ENCODE peak calls at places on chromosomes 16 and 17, in ten cellular contexts. One of them, this sample, is unnamed.

GRCh38 chr17:5297245-5297644 is 15.2 kb downstream of the RABEP1 start:
- DNase-seq in cardiac muscle cell: no peak
- DNase-seq in Peyer's patch: no peak
- DNase-seq in stomach: no peak
- DNase-seq in A549: no peak
- DNase-seq in HCT116: peak
- DNase-seq in PC-9: no peak
- DNase-seq in dorsolateral prefrontal cortex: no peak
- DNase-seq in ovary: no peak
- DNase-seq in K562: no peak
- DNase-seq in this sample: no peak

GRCh38 chr17:29444589-29444988 is 54.4 kb downstream of the TAOK1 start:
- DNase-seq in A549: no peak
- DNase-seq in Peyer's patch: no peak
- DNase-seq in dorsolateral prefrontal cortex: no peak
- DNase-seq in PC-9: no peak
- DNase-seq in cardiac muscle cell: no peak
- DNase-seq in stomach: no peak
- DNase-seq in K562: no peak
- DNase-seq in ovary: no peak
- DNase-seq in HCT116: no peak
- DNase-seq in this sample: no peak

GRCh38 chr17:6474906-6475305 is 30.7 kb downstream of the PIMREG start:
- DNase-seq in Peyer's patch: no peak
- DNase-seq in HCT116: no peak
- DNase-seq in stomach: no peak
- DNase-seq in cardiac muscle cell: no peak
- DNase-seq in A549: no peak
- DNase-seq in dorsolateral prefrontal cortex: peak
- DNase-seq in PC-9: no peak
- DNase-seq in K562: no peak
- DNase-seq in ovary: no peak
- DNase-seq in this sample: no peak

GRCh38 chr17:56970974-56971373 is 7.0 kb upstream of the SCPEP1 start:
- DNase-seq in K562: no peak
- DNase-seq in stomach: no peak
- DNase-seq in A549: no peak
- DNase-seq in cardiac muscle cell: no peak
- DNase-seq in Peyer's patch: no peak
- DNase-seq in ovary: no peak
- DNase-seq in PC-9: no peak
- DNase-seq in dorsolateral prefrontal cortex: no peak
- DNase-seq in HCT116: no peak
- DNase-seq in this sample: no peak

GRCh38 chr16:1044515-1045362 is 27.8 kb upstream of the SSTR5 start:
- DNase-seq in ovary: no peak
- DNase-seq in HCT116: no peak
- DNase-seq in K562: peak
- DNase-seq in cardiac muscle cell: no peak
- DNase-seq in dorsolateral prefrontal cortex: no peak
- DNase-seq in A549: peak
- DNase-seq in PC-9: peak
- DNase-seq in stomach: no peak
- DNase-seq in Peyer's patch: no peak
- DNase-seq in this sample: no peak

GRCh38 chr17:39580082-39580468 is 27.6 kb downstream of the NEUROD2 start:
- DNase-seq in dorsolateral prefrontal cortex: no peak
- DNase-seq in PC-9: no peak
- DNase-seq in ovary: no peak
- DNase-seq in Peyer's patch: no peak
- DNase-seq in A549: no peak
- DNase-seq in cardiac muscle cell: no peak
- DNase-seq in stomach: no peak
- DNase-seq in HCT116: no peak
- DNase-seq in K562: no peak
- DNase-seq in this sample: no peak

GRCh38 chr17:57284583-57284982 is 28.3 kb downstream of the MSI2 start:
- DNase-seq in dorsolateral prefrontal cortex: no peak
- DNase-seq in Peyer's patch: no peak
- DNase-seq in ovary: peak
- DNase-seq in cardiac muscle cell: no peak
- DNase-seq in PC-9: no peak
- DNase-seq in stomach: no peak
- DNase-seq in K562: peak
- DNase-seq in HCT116: no peak
- DNase-seq in A549: no peak
- DNase-seq in this sample: no peak

GRCh38 chr17:58156839-58157803 is 8.9 kb downstream of the OR4D1 start:
- DNase-seq in K562: peak
- DNase-seq in Peyer's patch: no peak
- DNase-seq in HCT116: no peak
- DNase-seq in ovary: no peak
- DNase-seq in PC-9: no peak
- DNase-seq in cardiac muscle cell: peak
- DNase-seq in dorsolateral prefrontal cortex: peak
- DNase-seq in stomach: no peak
- DNase-seq in A549: peak
- DNase-seq in this sample: peak

GRCh38 chr16:80027007-80027965 is 426.7 kb upstream of the MAF start:
- DNase-seq in ovary: peak
- DNase-seq in Peyer's patch: peak
- DNase-seq in PC-9: peak
- DNase-seq in dorsolateral prefrontal cortex: peak
- DNase-seq in stomach: peak
- DNase-seq in HCT116: no peak
- DNase-seq in K562: peak
- DNase-seq in cardiac muscle cell: no peak
- DNase-seq in A549: peak
- DNase-seq in this sample: peak

GRCh38 chr16:23160574-23160973 is 11.3 kb upstream of the USP31 start:
- DNase-seq in HCT116: no peak
- DNase-seq in dorsolateral prefrontal cortex: no peak
- DNase-seq in K562: no peak
- DNase-seq in Peyer's patch: no peak
- DNase-seq in cardiac muscle cell: no peak
- DNase-seq in A549: no peak
- DNase-seq in PC-9: no peak
- DNase-seq in stomach: no peak
- DNase-seq in ovary: no peak
- DNase-seq in this sample: no peak

GRCh38 chr16:88539652-88540345 is 30.4 kb upstream of the ZC3H18 start:
- DNase-seq in stomach: no peak
- DNase-seq in ovary: no peak
- DNase-seq in dorsolateral prefrontal cortex: no peak
- DNase-seq in cardiac muscle cell: no peak
- DNase-seq in HCT116: no peak
- DNase-seq in PC-9: no peak
- DNase-seq in K562: peak
- DNase-seq in Peyer's patch: no peak
- DNase-seq in A549: no peak
- DNase-seq in this sample: no peak
- TF ChIP-seq CTCF in stomach: no peak
- TF ChIP-seq CTCF in ovary: no peak
- TF ChIP-seq CTCF in dorsolateral prefrontal cortex: no peak
- TF ChIP-seq CTCF in cardiac muscle cell: no peak
- TF ChIP-seq CTCF in HCT116: no peak
- TF ChIP-seq CTCF in PC-9: no peak
- TF ChIP-seq CTCF in K562: peak
- TF ChIP-seq CTCF in Peyer's patch: no peak
- TF ChIP-seq CTCF in A549: no peak
- TF ChIP-seq CTCF in this sample: no peak

GRCh38 chr17:81821603-81822311 is 11.3 kb downstream of the MCRIP1 start:
- DNase-seq in HCT116: peak
- DNase-seq in Peyer's patch: peak
- DNase-seq in A549: peak
- DNase-seq in stomach: peak
- DNase-seq in ovary: peak
- DNase-seq in dorsolateral prefrontal cortex: peak
- DNase-seq in K562: peak
- DNase-seq in PC-9: peak
- DNase-seq in cardiac muscle cell: peak
- DNase-seq in this sample: peak
- H3K27ac ChIP-seq in HCT116: peak
- H3K27ac ChIP-seq in Peyer's patch: peak
- H3K27ac ChIP-seq in A549: peak
- H3K27ac ChIP-seq in stomach: peak
- H3K27ac ChIP-seq in ovary: peak
- H3K27ac ChIP-seq in dorsolateral prefrontal cortex: no peak
- H3K27ac ChIP-seq in K562: peak
- H3K27ac ChIP-seq in PC-9: no peak
- H3K27ac ChIP-seq in cardiac muscle cell: peak
- H3K27ac ChIP-seq in this sample: peak

GRCh38 chr16:50604610-50605009 is 56.4 kb downstream of the NKD1 start:
- DNase-seq in cardiac muscle cell: no peak
- DNase-seq in K562: no peak
- DNase-seq in A549: no peak
- DNase-seq in Peyer's patch: no peak
- DNase-seq in stomach: no peak
- DNase-seq in HCT116: no peak
- DNase-seq in dorsolateral prefrontal cortex: no peak
- DNase-seq in PC-9: no peak
- DNase-seq in ovary: no peak
- DNase-seq in this sample: no peak
- TF ChIP-seq CTCF in cardiac muscle cell: no peak
- TF ChIP-seq CTCF in K562: no peak
- TF ChIP-seq CTCF in A549: no peak
- TF ChIP-seq CTCF in Peyer's patch: no peak
- TF ChIP-seq CTCF in stomach: no peak
- TF ChIP-seq CTCF in HCT116: no peak
- TF ChIP-seq CTCF in dorsolateral prefrontal cortex: no peak
- TF ChIP-seq CTCF in PC-9: no peak
- TF ChIP-seq CTCF in ovary: no peak
- TF ChIP-seq CTCF in this sample: no peak

GRCh38 chr16:81469710-81470481 is 25.3 kb downstream of the CMIP start:
- DNase-seq in K562: no peak
- DNase-seq in ovary: no peak
- DNase-seq in PC-9: no peak
- DNase-seq in HCT116: no peak
- DNase-seq in cardiac muscle cell: no peak
- DNase-seq in dorsolateral prefrontal cortex: no peak
- DNase-seq in stomach: peak
- DNase-seq in Peyer's patch: no peak
- DNase-seq in A549: no peak
- DNase-seq in this sample: no peak
- H3K27ac ChIP-seq in K562: peak
- H3K27ac ChIP-seq in ovary: no peak
- H3K27ac ChIP-seq in PC-9: peak
- H3K27ac ChIP-seq in HCT116: no peak
- H3K27ac ChIP-seq in cardiac muscle cell: peak
- H3K27ac ChIP-seq in dorsolateral prefrontal cortex: peak
- H3K27ac ChIP-seq in stomach: peak
- H3K27ac ChIP-seq in Peyer's patch: peak
- H3K27ac ChIP-seq in A549: peak
- H3K27ac ChIP-seq in this sample: no peak

DNA sequence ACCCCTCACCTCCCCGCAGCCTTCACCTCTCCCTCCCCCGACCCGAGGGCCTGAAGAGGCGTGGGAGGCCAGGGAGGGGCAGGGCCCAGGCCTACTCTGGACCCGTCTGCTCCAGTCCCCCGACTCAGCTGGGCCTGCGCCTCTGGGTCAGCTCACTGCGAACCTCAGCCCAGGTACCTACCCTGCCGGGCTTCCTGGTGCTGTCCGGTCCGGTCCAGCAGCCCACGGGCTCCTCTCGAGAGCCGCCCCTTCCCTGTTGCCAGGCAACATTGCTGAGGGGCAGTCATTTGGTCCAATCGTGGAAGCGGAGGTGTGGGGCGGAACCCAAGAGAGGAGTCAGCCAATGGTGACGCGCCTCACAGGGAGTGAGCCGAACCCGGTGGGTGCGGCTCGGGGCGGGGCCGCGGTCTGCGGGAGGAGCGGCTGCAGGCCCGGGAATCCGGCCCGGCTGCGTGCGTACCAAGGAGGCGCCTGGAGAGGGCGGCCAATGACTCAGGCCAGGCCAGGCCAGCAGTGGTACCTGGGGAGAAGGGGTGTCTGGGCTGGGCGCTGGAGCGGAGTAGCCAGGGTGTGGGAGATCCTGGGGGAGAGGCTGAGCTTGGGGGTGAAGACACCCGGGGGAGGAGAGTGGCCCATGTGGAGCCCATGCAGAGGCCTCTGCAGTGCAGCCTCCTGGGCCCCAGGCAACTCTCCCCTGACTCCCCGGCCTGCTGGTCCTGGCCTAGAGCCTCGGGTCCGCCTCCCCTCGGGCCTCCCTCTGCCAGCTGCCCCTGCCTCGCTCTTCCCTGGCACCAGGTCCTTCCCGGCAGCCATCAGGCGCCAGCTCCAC is at the start of gene MEAK7:
- DNase-seq in A549: peak
- DNase-seq in stomach: peak
- DNase-seq in ovary: peak
- DNase-seq in Peyer's patch: peak
- DNase-seq in K562: peak
- DNase-seq in PC-9: peak
- DNase-seq in HCT116: peak
- DNase-seq in cardiac muscle cell: peak
- DNase-seq in dorsolateral prefrontal cortex: peak
- DNase-seq in this sample: peak
- TF ChIP-seq CTCF in A549: no peak
- TF ChIP-seq CTCF in stomach: no peak
- TF ChIP-seq CTCF in ovary: no peak
- TF ChIP-seq CTCF in Peyer's patch: no peak
- TF ChIP-seq CTCF in K562: peak
- TF ChIP-seq CTCF in PC-9: no peak
- TF ChIP-seq CTCF in HCT116: no peak
- TF ChIP-seq CTCF in cardiac muscle cell: peak
- TF ChIP-seq CTCF in dorsolateral prefrontal cortex: no peak
- TF ChIP-seq CTCF in this sample: no peak

DNA sequence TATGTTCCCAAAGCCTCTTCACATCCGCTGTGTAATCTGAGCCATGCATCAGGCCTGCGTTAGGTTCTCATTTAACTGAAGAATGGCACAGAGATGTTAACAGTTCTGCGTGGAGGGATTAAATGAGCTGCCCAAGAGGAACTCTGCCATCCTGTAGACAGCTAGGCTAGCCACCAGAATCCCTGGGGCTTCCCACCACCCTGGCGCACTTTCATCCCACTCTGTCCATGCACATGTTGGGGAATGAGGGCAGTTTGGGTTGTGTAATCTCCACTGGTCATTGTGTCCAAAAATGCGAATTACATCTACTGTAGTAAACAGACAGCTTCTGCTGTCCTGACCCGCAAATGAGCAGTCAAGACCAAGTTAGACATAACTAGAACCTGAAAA is 1.0 kb upstream of the GLG1 start:
- DNase-seq in stomach: no peak
- DNase-seq in Peyer's patch: no peak
- DNase-seq in K562: no peak
- DNase-seq in PC-9: no peak
- DNase-seq in ovary: no peak
- DNase-seq in dorsolateral prefrontal cortex: no peak
- DNase-seq in HCT116: no peak
- DNase-seq in cardiac muscle cell: peak
- DNase-seq in A549: no peak
- DNase-seq in this sample: peak
- H3K27ac ChIP-seq in stomach: peak
- H3K27ac ChIP-seq in Peyer's patch: peak
- H3K27ac ChIP-seq in K562: no peak
- H3K27ac ChIP-seq in PC-9: no peak
- H3K27ac ChIP-seq in ovary: no peak
- H3K27ac ChIP-seq in dorsolateral prefrontal cortex: no peak
- H3K27ac ChIP-seq in HCT116: no peak
- H3K27ac ChIP-seq in cardiac muscle cell: no peak
- H3K27ac ChIP-seq in A549: peak
- H3K27ac ChIP-seq in this sample: peak

This sample was measured in WERI-Rb-1.